ENCODE peak calls at places on chromosome 7, in ten cellular contexts. V is body of pancreas, W is AG09309, L is HL-60, U is astrocyte of the spinal cord, R is left lung, F is tibial artery, Z is cardiac muscle cell, S is ovary, O is brain microvascular endothelial cell. X is an unnamed sample.

GRCh38 chr7:81180573-81180972 is 261.7 kb upstream of the SEMA3C start:
- DNase-seq in V (no peak), W (no peak), L (no peak), U (no peak), R (no peak), F (no peak), Z (no peak), S (no peak), O (no peak), X (no peak)

GRCh38 chr7:90931996-90932912 is 332.0 kb upstream of the FZD1 start:
- DNase-seq in V (no peak), W (peak), L (no peak), U (peak), R (no peak), F (no peak), Z (peak), S (no peak), O (no peak), X (no peak)

GRCh38 chr7:92813390-92814024 is 22.9 kb downstream of the CDK6 start:
- DNase-seq in V (no peak), W (no peak), L (no peak), U (peak), R (no peak), F (no peak), Z (peak), S (no peak), O (no peak), X (no peak)

GRCh38 chr7:117149692-117150091 is 173.2 kb downstream of the WNT2 start:
- DNase-seq in V (no peak), W (no peak), L (no peak), U (no peak), R (no peak), F (no peak), Z (no peak), S (no peak), O (no peak), X (no peak)

GRCh38 chr7:17301491-17302101 is 3.1 kb downstream of the AHR start:
- DNase-seq in V (peak), W (no peak), L (no peak), U (peak), R (no peak), F (peak), Z (peak), S (no peak), O (peak), X (peak)

GRCh38 chr7:106778656-106779250 is 86.3 kb upstream of the PIK3CG start:
- DNase-seq in V (no peak), W (no peak), L (no peak), U (no peak), R (no peak), F (no peak), Z (no peak), S (no peak), O (no peak), X (no peak)

GRCh38 chr7:157389951-157390730 is 53.3 kb downstream of the DNAJB6 start:
- DNase-seq in V (no peak), W (no peak), L (peak), U (peak), R (peak), F (peak), Z (peak), S (no peak), O (peak), X (no peak)

GRCh38 chr7:47535704-47536628 is 45.9 kb downstream of the TNS3 start:
- DNase-seq in V (no peak), W (no peak), L (no peak), U (peak), R (peak), F (peak), Z (no peak), S (no peak), O (no peak), X (no peak)

GRCh38 chr7:99324966-99325596 is 617 bp upstream of the ARPC1A start:
- DNase-seq in V (no peak), W (no peak), L (no peak), U (no peak), R (no peak), F (no peak), Z (no peak), S (no peak), O (no peak), X (no peak)

GRCh38 chr7:17532861-17533404 is 234.5 kb downstream of the AHR start:
- DNase-seq in V (no peak), W (peak), L (no peak), U (peak), R (no peak), F (no peak), Z (peak), S (no peak), O (peak), X (no peak)

GRCh38 chr7:3218561-3219225 is 82.4 kb upstream of the SDK1 start:
- DNase-seq in V (no peak), W (no peak), L (no peak), U (no peak), R (no peak), F (no peak), Z (no peak), S (no peak), O (no peak), X (no peak)

GRCh38 chr7:1158203-1159126 is 1.5 kb downstream of the ZFAND2A start:
- DNase-seq in V (no peak), W (no peak), L (no peak), U (no peak), R (peak), F (no peak), Z (no peak), S (no peak), O (no peak), X (no peak)

GRCh38 chr7:6169805-6170520 is 102.5 kb downstream of the CYTH3 start:
- DNase-seq in V (no peak), W (no peak), L (no peak), U (no peak), R (no peak), F (no peak), Z (no peak), S (no peak), O (no peak), X (no peak)

GRCh38 chr7:43905209-43905946 is 1.0 kb downstream of the URGCP start:
- DNase-seq in V (peak), W (no peak), L (no peak), U (no peak), R (no peak), F (no peak), Z (no peak), S (peak), O (no peak), X (peak)

GRCh38 chr7:43905954-43906326 is 456 bp downstream of the URGCP start:
- DNase-seq in V (peak), W (no peak), L (peak), U (peak), R (peak), F (peak), Z (peak), S (peak), O (peak), X (peak)

GRCh38 chr7:43902542-43903054 is 3.8 kb downstream of the URGCP start:
- DNase-seq in V (no peak), W (no peak), L (no peak), U (no peak), R (no peak), F (no peak), Z (no peak), S (no peak), O (no peak), X (no peak)

GRCh38 chr7:43906327-43907010 is at the start of gene URGCP:
- DNase-seq in V (peak), W (no peak), L (peak), U (peak), R (peak), F (peak), Z (peak), S (peak), O (no peak), X (peak)

GRCh38 chr7:43904533-43905208 is 1.7 kb downstream of the URGCP start:
- DNase-seq in V (no peak), W (no peak), L (no peak), U (no peak), R (no peak), F (no peak), Z (no peak), S (no peak), O (no peak), X (no peak)
- H3K4me3 ChIP-seq in V (no peak), W (peak), L (no peak), U (no peak), R (no peak), F (peak), Z (no peak), S (no peak), O (no peak), X (peak)

GRCh38 chr7:27115161-27116018 is 12.9 kb upstream of the HOXA2 start:
- DNase-seq in V (no peak), W (no peak), L (no peak), U (peak), R (no peak), F (no peak), Z (no peak), S (no peak), O (no peak), X (peak)

GRCh38 chr7:27112361-27112760 is 9.9 kb upstream of the HOXA2 start:
- DNase-seq in V (no peak), W (no peak), L (no peak), U (peak), R (no peak), F (no peak), Z (no peak), S (no peak), O (no peak), X (no peak)

GRCh38 chr7:27116019-27116411 is 13.5 kb upstream of the HOXA2 start:
- DNase-seq in V (no peak), W (no peak), L (no peak), U (no peak), R (no peak), F (no peak), Z (no peak), S (no peak), O (no peak), X (no peak)

GRCh38 chr7:27112960-27113949 is 10.8 kb upstream of the HOXA2 start:
- DNase-seq in V (no peak), W (no peak), L (no peak), U (peak), R (peak), F (no peak), Z (no peak), S (no peak), O (no peak), X (peak)

DNA sequence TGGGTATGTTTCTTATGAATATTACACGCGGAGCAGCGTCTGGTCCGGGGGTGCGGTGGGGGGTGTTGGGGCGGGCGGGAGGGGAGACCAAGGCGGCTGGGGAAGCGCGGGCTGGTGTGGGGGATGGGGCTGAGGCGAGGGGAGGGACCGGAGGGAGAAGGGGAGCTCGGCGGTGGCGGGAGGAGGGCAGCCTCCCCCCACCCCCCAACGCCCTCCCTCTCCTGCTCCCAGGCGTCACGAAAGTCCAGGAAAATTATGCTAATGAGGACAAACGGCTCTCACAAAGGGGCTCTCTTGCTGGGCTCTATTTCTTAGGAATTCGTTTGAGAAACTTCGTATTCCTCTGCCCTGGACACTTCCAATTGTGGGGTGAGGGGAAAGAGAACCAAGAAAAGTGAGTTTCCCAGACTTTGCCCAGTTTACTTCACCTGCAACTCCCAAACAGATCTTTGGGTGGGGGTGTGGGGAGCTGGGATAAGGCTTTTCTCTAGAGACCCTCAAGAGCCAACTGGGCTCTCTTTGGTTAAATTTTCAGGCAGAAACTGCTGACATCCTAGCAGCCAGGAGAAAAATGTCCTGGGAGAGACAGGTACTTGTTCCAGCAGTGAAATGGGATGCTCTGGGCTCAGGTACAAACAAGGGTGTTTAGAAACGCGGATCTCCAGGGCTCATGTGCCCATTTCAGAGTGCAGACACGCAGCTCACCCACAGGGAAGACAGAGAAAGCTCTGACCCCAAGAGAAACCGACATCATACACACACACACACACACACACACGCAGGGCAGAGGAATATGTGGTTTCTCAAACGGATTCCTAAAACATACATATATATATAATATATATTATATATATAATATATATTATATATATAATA is 11.7 kb upstream of the HOXA2 start:
- DNase-seq in V (no peak), W (no peak), L (no peak), U (peak), R (no peak), F (no peak), Z (no peak), S (peak), O (no peak), X (peak)
- H3K4me3 ChIP-seq in V (no peak), W (no peak), L (no peak), U (peak), R (peak), F (peak), Z (peak), S (peak), O (peak), X (peak)

GRCh38 chr7:23472046-23472445 is 1.8 kb upstream of the IGF2BP3 start:
- DNase-seq in V (no peak), W (no peak), L (peak), U (no peak), R (no peak), F (no peak), Z (no peak), S (no peak), O (no peak), X (no peak)

GRCh38 chr7:23472556-23472955 is 2.3 kb upstream of the IGF2BP3 start:
- DNase-seq in V (no peak), W (no peak), L (no peak), U (no peak), R (no peak), F (no peak), Z (no peak), S (no peak), O (no peak), X (no peak)

GRCh38 chr7:23473848-23474097 is 3.5 kb upstream of the IGF2BP3 start:
- DNase-seq in V (no peak), W (no peak), L (no peak), U (no peak), R (no peak), F (no peak), Z (no peak), S (no peak), O (no peak), X (peak)

GRCh38 chr7:23474098-23474828 is 4.0 kb upstream of the IGF2BP3 start:
- DNase-seq in V (peak), W (peak), L (peak), U (peak), R (peak), F (peak), Z (peak), S (peak), O (peak), X (peak)

DNA sequence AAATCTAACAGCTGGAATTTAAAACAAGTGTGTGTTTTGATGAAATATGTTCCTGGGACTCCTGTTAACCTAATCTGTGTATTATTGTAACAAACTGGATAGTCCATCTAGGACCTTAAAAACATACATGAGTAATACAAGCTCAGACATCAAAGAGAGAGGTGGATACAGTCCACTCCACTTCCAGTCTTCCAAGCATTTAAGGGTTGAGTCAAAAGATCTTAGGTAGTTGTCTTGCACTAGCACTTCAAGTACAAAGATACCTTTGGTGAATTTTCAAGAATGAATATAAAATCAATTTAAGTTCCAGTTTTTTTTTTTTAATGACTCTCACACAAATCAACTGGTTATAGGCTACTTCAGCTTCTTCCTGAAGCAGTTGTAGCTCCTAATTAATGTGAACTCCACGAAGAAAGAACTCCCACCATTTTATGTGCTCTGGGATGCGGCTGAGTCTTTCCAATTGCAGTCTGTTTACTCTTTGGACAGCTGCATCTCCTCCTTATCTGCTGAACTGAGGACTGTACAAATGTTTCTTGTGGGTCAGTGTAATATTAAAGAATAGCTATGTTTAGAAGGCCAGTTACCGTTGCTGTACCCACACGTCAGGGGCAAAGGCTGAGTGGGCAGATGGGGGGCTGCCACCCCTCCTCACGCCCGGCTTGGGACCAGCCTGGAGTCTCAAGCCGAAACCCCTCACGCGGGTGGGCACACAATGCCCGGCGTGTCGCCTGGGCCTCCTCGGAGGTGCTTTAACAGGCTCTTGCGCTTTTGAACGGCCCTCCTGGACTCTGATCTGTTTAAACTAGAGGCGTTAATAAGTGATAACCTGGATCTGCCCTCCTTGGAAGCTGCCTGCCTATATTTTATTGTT is 2.9 kb upstream of the IGF2BP3 start:
- DNase-seq in V (no peak), W (no peak), L (no peak), U (peak), R (no peak), F (no peak), Z (no peak), S (no peak), O (no peak), X (no peak)
- H3K4me3 ChIP-seq in V (no peak), W (peak), L (peak), U (peak), R (no peak), F (no peak), Z (peak), S (no peak), O (peak), X (peak)

DNA sequence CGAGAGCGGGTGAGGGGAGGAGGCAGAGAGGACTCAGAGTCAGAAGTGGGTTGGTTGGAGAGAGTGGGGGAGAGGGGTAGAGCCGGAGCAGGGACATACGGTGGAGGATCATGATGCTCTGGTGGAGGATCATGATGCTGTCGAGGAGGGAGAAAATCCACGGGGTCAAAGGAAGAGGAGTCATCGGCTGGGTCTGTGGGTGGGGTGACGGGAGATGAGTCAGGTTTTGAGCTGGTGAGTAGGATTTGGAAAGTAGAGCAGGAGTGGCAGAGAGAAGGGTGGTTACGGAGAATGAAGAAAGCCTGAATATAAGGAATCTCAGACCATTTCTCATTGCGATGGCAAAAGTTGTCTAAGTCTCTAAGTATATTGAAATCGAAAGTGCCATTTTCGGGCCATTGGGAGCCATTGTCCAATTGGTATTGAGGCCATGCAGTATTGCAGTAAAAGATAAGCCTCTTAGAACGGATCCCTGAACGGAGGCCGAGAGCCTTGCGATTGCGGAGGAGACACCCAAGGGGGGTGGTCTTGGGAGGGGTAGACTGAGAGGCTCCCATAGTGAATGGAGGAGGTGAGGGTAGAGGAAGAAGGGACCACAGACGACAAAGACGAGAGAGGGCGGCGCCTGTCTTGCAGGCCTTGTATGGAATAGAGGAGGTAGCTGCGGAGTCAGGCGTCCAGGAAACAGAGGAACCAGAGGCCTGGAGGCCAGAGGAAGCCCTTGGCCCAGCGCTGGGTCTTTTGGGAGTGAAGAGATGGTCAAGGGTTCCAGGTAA is 23.8 kb downstream of the SCIN start:
- DNase-seq in V (no peak), W (no peak), L (no peak), U (no peak), R (no peak), F (no peak), Z (no peak), S (no peak), O (no peak), X (no peak)
- H3K4me3 ChIP-seq in V (no peak), W (no peak), L (no peak), U (no peak), R (no peak), F (no peak), Z (no peak), S (no peak), O (no peak), X (no peak)

DNA sequence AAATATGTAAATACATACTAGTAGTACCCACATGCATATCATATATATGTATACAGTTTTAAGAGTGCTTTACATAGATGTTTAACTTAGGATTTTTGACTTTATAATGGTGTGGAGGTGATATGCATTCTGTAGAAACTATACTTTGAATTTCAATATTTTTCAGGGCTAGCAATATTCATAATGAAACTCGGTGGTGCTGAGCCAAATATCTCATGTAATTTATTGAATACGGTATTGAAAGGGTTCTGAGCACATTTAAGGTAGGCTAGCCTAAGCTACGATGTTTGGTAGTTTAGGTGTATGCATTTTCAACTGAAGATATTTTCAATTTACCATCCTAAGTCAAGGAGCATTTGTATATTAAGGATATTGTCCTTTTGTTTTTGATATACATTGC is 36.0 kb downstream of the ZNRF2 start:
- DNase-seq in V (no peak), W (no peak), L (no peak), U (no peak), R (no peak), F (no peak), Z (no peak), S (no peak), O (no peak), X (no peak)
- H3K4me3 ChIP-seq in V (no peak), W (no peak), L (no peak), U (no peak), R (no peak), F (no peak), Z (no peak), S (no peak), O (no peak), X (no peak)

GRCh38 chr7:74033372-74034311 is 5.7 kb downstream of the ELN start:
- DNase-seq in V (peak), W (no peak), L (no peak), U (peak), R (peak), F (peak), Z (peak), S (peak), O (no peak), X (no peak)
- H3K4me3 ChIP-seq in V (no peak), W (no peak), L (no peak), U (no peak), R (no peak), F (peak), Z (no peak), S (no peak), O (no peak), X (no peak)

DNA sequence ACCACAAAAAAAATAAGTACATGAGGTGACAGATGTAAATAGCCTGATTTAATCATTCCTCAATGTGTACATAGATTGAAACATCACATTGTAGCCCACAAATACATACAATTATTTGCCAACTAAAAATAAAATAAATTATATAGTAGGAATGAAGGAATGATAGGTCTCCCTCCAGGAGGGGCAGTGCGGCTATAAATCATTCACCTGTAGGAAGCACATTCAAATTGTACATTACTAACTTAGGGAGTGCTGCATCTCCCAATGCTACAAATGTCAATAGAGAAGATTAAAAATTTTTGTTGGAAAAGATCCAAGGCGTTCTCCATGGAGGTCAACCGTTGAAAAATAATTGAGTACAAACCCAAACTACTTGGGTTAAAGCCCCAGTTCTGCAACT is 4.2 kb downstream of the KBTBD2 start:
- DNase-seq in V (no peak), W (no peak), L (no peak), U (no peak), R (no peak), F (no peak), Z (no peak), S (no peak), O (no peak), X (no peak)
- H3K4me3 ChIP-seq in V (no peak), W (no peak), L (no peak), U (no peak), R (no peak), F (no peak), Z (no peak), S (no peak), O (no peak), X (no peak)

GRCh38 chr7:101868191-101868950 is 50.9 kb downstream of the CUX1 start:
- DNase-seq in V (no peak), W (no peak), L (no peak), U (no peak), R (no peak), F (no peak), Z (no peak), S (no peak), O (no peak), X (no peak)
- H3K4me3 ChIP-seq in V (no peak), W (no peak), L (no peak), U (no peak), R (no peak), F (no peak), Z (no peak), S (no peak), O (no peak), X (no peak)